ENCODE peak calls at places on chromosomes 2 and 18, in four cellular contexts. One of them, this sample, is unnamed. For H3K27me3, the result is how much of the 10 kb centered on the place peaks cover.

GRCh38 chr2:169080250-169081035 is 11.1 kb downstream of the DHRS9 start:
- DNase-seq in fibroblast of lung: no peak
- DNase-seq in mesendoderm: no peak
- DNase-seq in ovary: no peak
- DNase-seq in this sample: peak

GRCh38 chr2:239748811-239749210 is 276.3 kb downstream of the NDUFA10 start:
- DNase-seq in ovary: no peak
- DNase-seq in fibroblast of lung: no peak
- DNase-seq in mesendoderm: no peak
- DNase-seq in this sample: no peak

GRCh38 chr2:207939342-207940108 is 85.8 kb downstream of the PLEKHM3 start:
- DNase-seq in fibroblast of lung: no peak
- DNase-seq in ovary: no peak
- DNase-seq in mesendoderm: no peak
- DNase-seq in this sample: no peak

GRCh38 chr2:74708883-74709282 is 54.8 kb downstream of the SEMA4F start:
- DNase-seq in mesendoderm: no peak
- DNase-seq in ovary: no peak
- DNase-seq in fibroblast of lung: no peak
- DNase-seq in this sample: peak

GRCh38 chr18:26470011-26470637 is 78.2 kb downstream of the KCTD1 start:
- DNase-seq in ovary: no peak
- DNase-seq in fibroblast of lung: peak
- DNase-seq in mesendoderm: no peak
- DNase-seq in this sample: no peak

GRCh38 chr18:31946305-31947046 is 3.5 kb upstream of the TRAPPC8 start:
- DNase-seq in fibroblast of lung: no peak
- DNase-seq in ovary: no peak
- DNase-seq in mesendoderm: peak
- DNase-seq in this sample: no peak

GRCh38 chr2:98039085-98039756 is 43.5 kb upstream of the TMEM131 start:
- DNase-seq in fibroblast of lung: no peak
- DNase-seq in ovary: no peak
- DNase-seq in mesendoderm: no peak
- DNase-seq in this sample: no peak

GRCh38 chr2:205908491-205909193 is 177.3 kb downstream of the INO80D start:
- DNase-seq in mesendoderm: no peak
- DNase-seq in fibroblast of lung: peak
- DNase-seq in ovary: no peak
- DNase-seq in this sample: no peak

GRCh38 chr18:60235164-60235563 is 137.4 kb downstream of the MC4R start:
- DNase-seq in mesendoderm: peak
- DNase-seq in ovary: no peak
- DNase-seq in fibroblast of lung: no peak
- DNase-seq in this sample: no peak

GRCh38 chr2:213991454-213992108 is 419.3 kb upstream of the VWC2L start:
- DNase-seq in mesendoderm: no peak
- DNase-seq in fibroblast of lung: no peak
- DNase-seq in ovary: no peak
- DNase-seq in this sample: no peak

GRCh38 chr18:43572165-43572564 is 294.9 kb upstream of the SYT4 start:
- DNase-seq in mesendoderm: no peak
- DNase-seq in fibroblast of lung: no peak
- DNase-seq in ovary: no peak
- DNase-seq in this sample: no peak

GRCh38 chr2:18178736-18179349 is 300.4 kb downstream of the KCNS3 start:
- DNase-seq in ovary: no peak
- DNase-seq in mesendoderm: peak
- DNase-seq in fibroblast of lung: peak
- DNase-seq in this sample: peak

GRCh38 chr2:33014268-33014667 is 67.5 kb downstream of the LTBP1 start:
- DNase-seq in ovary: no peak
- DNase-seq in mesendoderm: peak
- DNase-seq in fibroblast of lung: no peak
- DNase-seq in this sample: no peak

GRCh38 chr2:19607400-19607799 is 249.0 kb upstream of the OSR1 start:
- DNase-seq in ovary: no peak
- DNase-seq in fibroblast of lung: no peak
- DNase-seq in mesendoderm: no peak
- DNase-seq in this sample: no peak

GRCh38 chr2:84458436-84459027 is 548 bp downstream of the SUCLG1 start:
- DNase-seq in fibroblast of lung: peak
- DNase-seq in mesendoderm: no peak
- DNase-seq in ovary: no peak
- DNase-seq in this sample: peak

GRCh38 chr2:8536686-8537571 is 144.9 kb upstream of the ID2 start:
- DNase-seq in mesendoderm: peak
- DNase-seq in ovary: no peak
- DNase-seq in fibroblast of lung: no peak
- DNase-seq in this sample: no peak

GRCh38 chr2:18045230-18045629 is 166.8 kb downstream of the KCNS3 start:
- DNase-seq in mesendoderm: no peak
- DNase-seq in ovary: no peak
- DNase-seq in fibroblast of lung: no peak
- DNase-seq in this sample: no peak

DNA sequence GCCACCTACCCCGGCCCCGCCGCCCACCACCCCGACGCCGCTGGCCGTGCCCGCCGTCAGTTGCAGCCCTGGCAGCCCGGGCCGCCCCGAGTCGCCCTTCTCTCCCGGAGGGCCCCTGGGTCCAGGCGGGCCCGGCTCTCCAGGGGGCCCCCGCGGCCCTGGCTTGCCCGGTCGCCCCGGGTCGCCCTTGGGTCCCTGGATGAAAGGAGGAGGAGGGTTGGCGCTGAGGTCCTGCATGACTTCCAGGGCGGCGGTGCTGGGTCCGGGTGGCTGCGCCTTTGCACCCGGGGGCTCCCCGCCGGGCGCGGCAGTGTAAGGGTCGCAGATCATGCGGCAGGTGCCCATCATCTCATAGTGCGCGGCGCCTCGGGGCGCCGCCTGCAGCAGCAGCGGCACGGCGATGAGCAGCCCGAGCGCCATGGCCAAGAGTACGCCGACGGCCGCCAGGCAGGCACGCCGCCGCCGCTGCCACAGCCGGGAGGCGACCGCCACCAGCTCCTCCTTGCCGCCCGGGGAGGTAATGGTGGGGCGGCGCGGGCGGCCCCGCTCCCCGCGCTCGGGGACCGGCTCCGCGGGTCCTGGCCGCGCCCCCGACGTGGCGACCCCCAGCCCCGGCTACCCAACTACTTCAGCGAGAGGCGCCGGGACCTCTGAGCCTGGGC is 570 bp downstream of the C1QL2 start:
- DNase-seq in fibroblast of lung: no peak
- DNase-seq in ovary: no peak
- DNase-seq in mesendoderm: no peak
- DNase-seq in this sample: no peak
- H3K27me3 ChIP-seq in fibroblast of lung: under half
- H3K27me3 ChIP-seq in ovary: under half
- H3K27me3 ChIP-seq in mesendoderm: under half
- H3K27me3 ChIP-seq in this sample: under half

DNA sequence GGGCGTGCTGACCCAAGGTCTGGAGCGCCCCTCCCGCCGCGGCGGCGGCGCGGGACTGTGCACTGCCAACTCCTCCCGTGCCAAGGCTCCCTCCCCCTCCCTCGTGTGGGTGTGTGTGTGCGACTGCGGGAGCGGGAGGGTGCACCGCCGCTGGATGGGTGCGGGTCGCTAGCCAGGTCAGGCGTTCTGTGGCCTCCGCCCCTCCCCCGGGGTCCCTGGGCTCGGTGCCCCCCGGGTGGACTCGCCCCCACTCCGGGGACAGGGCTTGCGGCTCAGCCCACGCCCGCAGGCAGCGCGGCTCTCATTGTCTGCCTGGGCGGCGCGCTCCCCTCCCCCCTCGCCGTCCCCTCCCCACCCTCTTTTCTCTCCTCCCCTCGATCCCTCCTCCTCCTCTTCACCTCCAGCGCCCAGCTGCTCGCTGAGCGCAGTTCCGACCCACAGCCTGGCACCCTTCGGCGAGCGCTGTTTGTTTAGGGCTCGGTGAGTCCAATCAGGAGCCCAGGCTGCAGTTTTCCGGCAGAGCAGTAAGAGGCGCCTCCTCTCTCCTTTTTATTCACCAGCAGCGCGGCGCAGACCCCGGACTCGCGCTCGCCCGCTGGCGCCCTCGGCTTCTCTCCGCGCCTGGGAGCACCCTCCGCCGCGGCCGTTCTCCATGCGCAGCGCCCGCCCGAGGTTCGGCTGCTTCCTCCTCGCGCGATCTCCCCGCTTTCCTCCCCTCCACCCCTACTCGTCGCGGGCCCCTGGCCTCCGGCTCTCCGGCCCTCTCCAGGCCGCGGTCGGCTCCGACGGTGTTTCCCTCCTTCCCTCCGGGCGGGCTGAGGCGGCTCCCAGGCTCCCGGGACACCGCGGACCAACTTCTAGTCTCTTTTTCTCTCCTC is at the start of gene GATA6:
- DNase-seq in fibroblast of lung: peak
- DNase-seq in mesendoderm: peak
- DNase-seq in ovary: peak
- DNase-seq in this sample: peak
- H3K27me3 ChIP-seq in fibroblast of lung: under half
- H3K27me3 ChIP-seq in mesendoderm: under half
- H3K27me3 ChIP-seq in ovary: under half
- H3K27me3 ChIP-seq in this sample: under half

GRCh38 chr2:68387408-68388350 is 22.6 kb downstream of the PLEK start:
- DNase-seq in fibroblast of lung: no peak
- DNase-seq in mesendoderm: no peak
- DNase-seq in ovary: no peak
- DNase-seq in this sample: no peak
- H3K27me3 ChIP-seq in fibroblast of lung: under half
- H3K27me3 ChIP-seq in mesendoderm: under half
- H3K27me3 ChIP-seq in ovary: under half
- H3K27me3 ChIP-seq in this sample: under half

DNA sequence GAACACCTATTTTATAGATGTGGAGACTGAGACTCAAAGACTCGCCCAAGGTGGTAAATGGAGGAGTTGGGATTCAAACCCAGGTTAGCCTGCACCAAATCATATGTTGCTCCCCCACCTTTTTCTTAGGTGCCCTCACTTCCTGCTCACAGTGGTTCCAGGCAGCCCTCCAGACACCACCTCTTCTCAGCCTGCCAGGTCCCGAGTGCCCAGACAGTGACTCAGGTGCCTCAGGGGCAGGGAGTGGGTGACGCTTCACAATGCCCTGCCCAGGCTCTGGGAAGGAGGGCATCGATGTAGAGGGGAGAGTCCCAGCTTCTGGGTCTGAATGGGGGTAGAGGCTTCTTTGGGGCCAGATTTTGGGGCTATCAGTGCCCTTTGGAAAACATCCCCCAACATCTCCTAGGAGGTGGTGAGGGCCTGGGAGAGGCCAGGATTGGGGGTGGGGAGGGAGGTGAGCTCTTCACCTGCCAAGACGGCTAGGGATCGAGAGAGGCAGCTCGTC is 5.2 kb upstream of the DNAJB2 start:
- DNase-seq in ovary: no peak
- DNase-seq in fibroblast of lung: no peak
- DNase-seq in mesendoderm: peak
- DNase-seq in this sample: peak
- H3K27me3 ChIP-seq in ovary: under half
- H3K27me3 ChIP-seq in fibroblast of lung: under half
- H3K27me3 ChIP-seq in mesendoderm: under half
- H3K27me3 ChIP-seq in this sample: under half

GRCh38 chr2:53286336-53286735 is 481.3 kb upstream of the CHAC2 start:
- DNase-seq in ovary: no peak
- DNase-seq in fibroblast of lung: peak
- DNase-seq in mesendoderm: no peak
- DNase-seq in this sample: no peak

DNA sequence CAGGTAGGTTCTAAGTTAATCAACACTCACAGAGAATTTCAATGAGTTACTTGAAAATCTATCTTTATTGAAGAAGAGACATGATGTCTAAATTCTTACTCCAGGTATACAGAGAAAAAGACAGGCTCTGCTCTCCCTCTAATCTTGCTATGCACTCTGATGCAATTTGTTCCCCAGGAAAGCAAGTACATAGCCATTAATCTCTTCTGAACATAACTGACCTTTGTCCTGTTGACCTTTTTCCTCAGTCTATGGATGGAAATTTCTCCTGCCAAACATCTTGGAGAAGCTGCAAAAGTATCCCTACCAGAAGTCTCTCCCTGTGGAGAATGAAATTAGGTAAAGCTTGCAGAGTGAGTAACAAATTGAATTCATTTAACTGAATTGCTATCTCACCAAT is 484.3 kb upstream of the CHAC2 start:
- DNase-seq in ovary: no peak
- DNase-seq in mesendoderm: no peak
- DNase-seq in fibroblast of lung: peak
- DNase-seq in this sample: no peak
- H3K27me3 ChIP-seq in ovary: under half
- H3K27me3 ChIP-seq in mesendoderm: under half
- H3K27me3 ChIP-seq in fibroblast of lung: under half
- H3K27me3 ChIP-seq in this sample: under half